ENCODE peak calls at places on chromosomes 16 and 17, in eight cellular contexts. One of them, this sample, is unnamed.

GRCh38 chr16:89324056-89325010 is 106.8 kb downstream of the ZNF778 start:
- DNase-seq in fibroblast of lung: peak; percentile 97
- DNase-seq in prostate gland: no peak
- DNase-seq in esophagus muscularis mucosa: no peak
- DNase-seq in foreskin keratinocyte: no peak
- DNase-seq in AG10803: peak; percentile 59
- DNase-seq in astrocyte of the cerebellum: peak; percentile 48
- DNase-seq in heart right ventricle: no peak
- DNase-seq in this sample: no peak

GRCh38 chr17:10156579-10157488 is 41.6 kb downstream of the GAS7 start:
- DNase-seq in fibroblast of lung: no peak
- DNase-seq in AG10803: no peak
- DNase-seq in foreskin keratinocyte: no peak
- DNase-seq in heart right ventricle: peak; percentile 20
- DNase-seq in astrocyte of the cerebellum: no peak
- DNase-seq in esophagus muscularis mucosa: peak; percentile 92
- DNase-seq in prostate gland: no peak
- DNase-seq in this sample: no peak

GRCh38 chr17:75692976-75693375 is 25.8 kb downstream of the SAP30BP start:
- DNase-seq in esophagus muscularis mucosa: no peak
- DNase-seq in fibroblast of lung: peak; percentile 32
- DNase-seq in heart right ventricle: no peak
- DNase-seq in foreskin keratinocyte: no peak
- DNase-seq in astrocyte of the cerebellum: no peak
- DNase-seq in AG10803: no peak
- DNase-seq in prostate gland: no peak
- DNase-seq in this sample: no peak

GRCh38 chr16:27273670-27274522 is 5.3 kb upstream of the NSMCE1 start:
- DNase-seq in fibroblast of lung: peak; percentile 79
- DNase-seq in prostate gland: no peak
- DNase-seq in esophagus muscularis mucosa: peak; percentile 64
- DNase-seq in heart right ventricle: no peak
- DNase-seq in astrocyte of the cerebellum: peak; percentile 68
- DNase-seq in AG10803: no peak
- DNase-seq in foreskin keratinocyte: no peak
- DNase-seq in this sample: no peak

GRCh38 chr16:27318399-27319256 is 4.9 kb downstream of the IL4R start:
- DNase-seq in astrocyte of the cerebellum: no peak
- DNase-seq in fibroblast of lung: no peak
- DNase-seq in AG10803: peak; percentile 27
- DNase-seq in prostate gland: no peak
- DNase-seq in heart right ventricle: peak; percentile 53
- DNase-seq in foreskin keratinocyte: peak; percentile 98
- DNase-seq in esophagus muscularis mucosa: no peak
- DNase-seq in this sample: no peak

GRCh38 chr16:88750854-88751253 is 34.2 kb downstream of the PIEZO1 start:
- DNase-seq in foreskin keratinocyte: no peak
- DNase-seq in fibroblast of lung: no peak
- DNase-seq in AG10803: no peak
- DNase-seq in esophagus muscularis mucosa: no peak
- DNase-seq in prostate gland: no peak
- DNase-seq in heart right ventricle: no peak
- DNase-seq in astrocyte of the cerebellum: no peak
- DNase-seq in this sample: no peak

GRCh38 chr16:57472665-57473060 is 10.2 kb downstream of the POLR2C start:
- DNase-seq in heart right ventricle: no peak
- DNase-seq in esophagus muscularis mucosa: no peak
- DNase-seq in fibroblast of lung: no peak
- DNase-seq in foreskin keratinocyte: no peak
- DNase-seq in astrocyte of the cerebellum: no peak
- DNase-seq in prostate gland: no peak
- DNase-seq in AG10803: no peak
- DNase-seq in this sample: no peak

GRCh38 chr17:14302421-14303099 is 1.7 kb downstream of the HS3ST3B1 start:
- DNase-seq in esophagus muscularis mucosa: peak; percentile 95
- DNase-seq in foreskin keratinocyte: peak; percentile 64
- DNase-seq in AG10803: peak; percentile 86
- DNase-seq in heart right ventricle: peak; percentile 89
- DNase-seq in fibroblast of lung: peak; percentile 77
- DNase-seq in prostate gland: peak; percentile 75
- DNase-seq in astrocyte of the cerebellum: peak; percentile 49
- DNase-seq in this sample: peak; percentile 86

GRCh38 chr17:45867702-45868101 is 23.0 kb downstream of the SPPL2C start:
- DNase-seq in astrocyte of the cerebellum: no peak
- DNase-seq in heart right ventricle: no peak
- DNase-seq in esophagus muscularis mucosa: no peak
- DNase-seq in prostate gland: no peak
- DNase-seq in fibroblast of lung: no peak
- DNase-seq in AG10803: no peak
- DNase-seq in foreskin keratinocyte: no peak
- DNase-seq in this sample: no peak

GRCh38 chr17:76063880-76064546 is 8.3 kb downstream of the SRP68 start:
- DNase-seq in fibroblast of lung: no peak
- DNase-seq in AG10803: no peak
- DNase-seq in astrocyte of the cerebellum: no peak
- DNase-seq in prostate gland: no peak
- DNase-seq in heart right ventricle: no peak
- DNase-seq in foreskin keratinocyte: no peak
- DNase-seq in esophagus muscularis mucosa: no peak
- DNase-seq in this sample: no peak

GRCh38 chr16:81239722-81240121 is 1.2 kb downstream of the BCO1 start:
- DNase-seq in prostate gland: no peak
- DNase-seq in astrocyte of the cerebellum: no peak
- DNase-seq in fibroblast of lung: no peak
- DNase-seq in esophagus muscularis mucosa: no peak
- DNase-seq in heart right ventricle: no peak
- DNase-seq in foreskin keratinocyte: no peak
- DNase-seq in AG10803: no peak
- DNase-seq in this sample: no peak

GRCh38 chr17:81440511-81441244 is 45.4 kb downstream of the BAHCC1 start:
- DNase-seq in prostate gland: no peak
- DNase-seq in heart right ventricle: no peak
- DNase-seq in esophagus muscularis mucosa: no peak
- DNase-seq in fibroblast of lung: no peak
- DNase-seq in foreskin keratinocyte: no peak
- DNase-seq in astrocyte of the cerebellum: no peak
- DNase-seq in AG10803: no peak
- DNase-seq in this sample: peak; percentile 68

GRCh38 chr16:74034862-74035261 is 261.8 kb upstream of the PSMD7 start:
- DNase-seq in heart right ventricle: no peak
- DNase-seq in esophagus muscularis mucosa: no peak
- DNase-seq in astrocyte of the cerebellum: no peak
- DNase-seq in fibroblast of lung: peak; percentile 1
- DNase-seq in foreskin keratinocyte: no peak
- DNase-seq in prostate gland: no peak
- DNase-seq in AG10803: peak; percentile 26
- DNase-seq in this sample: no peak

GRCh38 chr16:15879255-15879804 is 9.1 kb downstream of the CEP20 start:
- DNase-seq in foreskin keratinocyte: peak; percentile 82
- DNase-seq in fibroblast of lung: peak; percentile 91
- DNase-seq in esophagus muscularis mucosa: no peak
- DNase-seq in heart right ventricle: no peak
- DNase-seq in prostate gland: no peak
- DNase-seq in AG10803: peak; percentile 96
- DNase-seq in astrocyte of the cerebellum: peak; percentile 70
- DNase-seq in this sample: no peak

GRCh38 chr16:49454426-49455180 is 81.0 kb downstream of the C16orf78 start:
- DNase-seq in esophagus muscularis mucosa: no peak
- DNase-seq in AG10803: no peak
- DNase-seq in prostate gland: no peak
- DNase-seq in fibroblast of lung: no peak
- DNase-seq in astrocyte of the cerebellum: no peak
- DNase-seq in heart right ventricle: no peak
- DNase-seq in foreskin keratinocyte: no peak
- DNase-seq in this sample: no peak

GRCh38 chr16:87465306-87465705 is 27.5 kb downstream of the ZCCHC14 start:
- DNase-seq in foreskin keratinocyte: peak; percentile 70
- DNase-seq in prostate gland: peak; percentile 69
- DNase-seq in AG10803: peak; percentile 90
- DNase-seq in fibroblast of lung: peak; percentile 89
- DNase-seq in heart right ventricle: peak; percentile 63
- DNase-seq in astrocyte of the cerebellum: peak; percentile 65
- DNase-seq in esophagus muscularis mucosa: peak; percentile 96
- DNase-seq in this sample: no peak

GRCh38 chr17:29930399-29931010 is 477 bp upstream of the SSH2 start:
- DNase-seq in AG10803: no peak
- DNase-seq in esophagus muscularis mucosa: no peak
- DNase-seq in fibroblast of lung: no peak
- DNase-seq in prostate gland: peak; percentile 4
- DNase-seq in foreskin keratinocyte: peak; percentile 63
- DNase-seq in heart right ventricle: no peak
- DNase-seq in astrocyte of the cerebellum: no peak
- DNase-seq in this sample: no peak

GRCh38 chr17:41511716-41512115 is 6.3 kb upstream of the KRT13 start:
- DNase-seq in heart right ventricle: no peak
- DNase-seq in prostate gland: no peak
- DNase-seq in fibroblast of lung: no peak
- DNase-seq in esophagus muscularis mucosa: no peak
- DNase-seq in foreskin keratinocyte: no peak
- DNase-seq in AG10803: no peak
- DNase-seq in astrocyte of the cerebellum: no peak
- DNase-seq in this sample: no peak

GRCh38 chr16:53224932-53225533 is 170.2 kb downstream of the CHD9 start:
- DNase-seq in prostate gland: no peak
- DNase-seq in fibroblast of lung: peak; percentile 41
- DNase-seq in heart right ventricle: no peak
- DNase-seq in AG10803: peak; percentile 51
- DNase-seq in foreskin keratinocyte: no peak
- DNase-seq in astrocyte of the cerebellum: no peak
- DNase-seq in esophagus muscularis mucosa: no peak
- DNase-seq in this sample: no peak

GRCh38 chr16:87180069-87180468 is 137.1 kb downstream of the C16orf95 start:
- DNase-seq in prostate gland: no peak
- DNase-seq in esophagus muscularis mucosa: no peak
- DNase-seq in foreskin keratinocyte: no peak
- DNase-seq in heart right ventricle: no peak
- DNase-seq in astrocyte of the cerebellum: no peak
- DNase-seq in AG10803: no peak
- DNase-seq in fibroblast of lung: peak; percentile 20
- DNase-seq in this sample: no peak

GRCh38 chr16:65667013-65667578 is 545.2 kb upstream of the CDH11 start:
- DNase-seq in heart right ventricle: no peak
- DNase-seq in esophagus muscularis mucosa: no peak
- DNase-seq in fibroblast of lung: peak; percentile 52
- DNase-seq in prostate gland: no peak
- DNase-seq in foreskin keratinocyte: peak; percentile 34
- DNase-seq in AG10803: peak; percentile 61
- DNase-seq in astrocyte of the cerebellum: peak; percentile 39
- DNase-seq in this sample: no peak

GRCh38 chr16:47732806-47733150 is 271.6 kb downstream of the PHKB start:
- DNase-seq in heart right ventricle: no peak
- DNase-seq in foreskin keratinocyte: peak; percentile 95
- DNase-seq in esophagus muscularis mucosa: peak; percentile 37
- DNase-seq in AG10803: peak; percentile 90
- DNase-seq in astrocyte of the cerebellum: peak; percentile 88
- DNase-seq in prostate gland: no peak
- DNase-seq in fibroblast of lung: peak; percentile 98
- DNase-seq in this sample: no peak

GRCh38 chr17:7523033-7523432 is 25.8 kb upstream of the TNFSF12 start:
- DNase-seq in prostate gland: no peak
- DNase-seq in astrocyte of the cerebellum: no peak
- DNase-seq in fibroblast of lung: no peak
- DNase-seq in foreskin keratinocyte: no peak
- DNase-seq in esophagus muscularis mucosa: no peak
- DNase-seq in AG10803: no peak
- DNase-seq in heart right ventricle: no peak
- DNase-seq in this sample: no peak
- TF ChIP-seq CTCF in prostate gland: peak; percentile 22
- TF ChIP-seq CTCF in astrocyte of the cerebellum: peak; percentile 14
- TF ChIP-seq CTCF in fibroblast of lung: peak; percentile 14
- TF ChIP-seq CTCF in foreskin keratinocyte: peak; percentile 43
- TF ChIP-seq CTCF in esophagus muscularis mucosa: peak; percentile 54
- TF ChIP-seq CTCF in AG10803: peak; percentile 42
- TF ChIP-seq CTCF in heart right ventricle: peak; percentile 59
- TF ChIP-seq CTCF in this sample: peak; percentile 40

DNA sequence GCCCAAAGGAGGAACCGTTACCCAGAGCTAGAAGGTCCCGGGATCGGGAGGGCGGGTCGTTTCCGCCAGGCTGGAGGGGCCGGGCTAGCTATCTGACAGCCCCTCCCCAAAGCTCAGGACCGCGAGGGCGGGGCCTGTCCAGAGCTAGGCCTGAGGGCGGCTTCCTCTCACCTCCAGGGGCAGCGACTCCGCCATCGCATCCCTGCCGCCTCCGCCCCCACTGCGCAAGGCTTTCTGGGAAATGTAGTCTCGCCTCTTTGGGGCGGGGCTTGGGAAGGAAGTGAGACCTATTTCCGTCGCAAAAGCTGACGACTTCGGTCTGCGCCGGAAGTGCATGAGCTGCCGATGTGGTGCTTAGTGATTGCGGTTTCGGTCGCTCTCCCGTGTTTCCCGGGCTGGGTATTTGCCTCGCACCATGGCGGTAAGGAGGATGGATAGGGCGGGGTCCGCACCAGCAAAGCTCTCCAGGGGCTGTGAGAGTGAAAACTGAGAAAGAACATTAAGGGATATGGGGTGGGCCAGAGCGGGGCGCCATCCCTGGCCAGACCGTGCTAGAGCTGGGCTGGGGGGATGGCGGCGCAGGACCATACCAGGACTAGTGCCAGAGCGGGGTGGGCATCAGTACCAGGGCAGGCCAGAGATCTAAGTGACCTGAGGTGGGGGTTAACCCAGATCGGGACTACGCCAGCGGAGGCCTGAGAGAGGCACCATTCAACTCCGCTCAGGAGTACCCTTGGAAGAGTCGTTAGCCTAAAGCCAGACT is at the start of gene TMEM208:
- DNase-seq in AG10803: peak; percentile 98
- DNase-seq in esophagus muscularis mucosa: peak; percentile 99
- DNase-seq in fibroblast of lung: peak; percentile 98
- DNase-seq in foreskin keratinocyte: peak; percentile 94
- DNase-seq in heart right ventricle: peak; percentile 97
- DNase-seq in astrocyte of the cerebellum: peak; percentile 96
- DNase-seq in prostate gland: peak; percentile 95
- DNase-seq in this sample: peak; percentile 98
- TF ChIP-seq CTCF in AG10803: peak; percentile 25
- TF ChIP-seq CTCF in esophagus muscularis mucosa: no peak
- TF ChIP-seq CTCF in fibroblast of lung: no peak
- TF ChIP-seq CTCF in foreskin keratinocyte: peak; percentile 38
- TF ChIP-seq CTCF in heart right ventricle: no peak
- TF ChIP-seq CTCF in astrocyte of the cerebellum: peak; percentile 5
- TF ChIP-seq CTCF in prostate gland: peak; percentile 14
- TF ChIP-seq CTCF in this sample: peak; percentile 24

GRCh38 chr16:13811834-13812233 is 108.1 kb upstream of the ERCC4 start:
- DNase-seq in fibroblast of lung: no peak
- DNase-seq in esophagus muscularis mucosa: no peak
- DNase-seq in foreskin keratinocyte: no peak
- DNase-seq in AG10803: no peak
- DNase-seq in heart right ventricle: no peak
- DNase-seq in prostate gland: no peak
- DNase-seq in astrocyte of the cerebellum: no peak
- DNase-seq in this sample: no peak
- TF ChIP-seq CTCF in fibroblast of lung: no peak
- TF ChIP-seq CTCF in esophagus muscularis mucosa: no peak
- TF ChIP-seq CTCF in foreskin keratinocyte: no peak
- TF ChIP-seq CTCF in AG10803: no peak
- TF ChIP-seq CTCF in heart right ventricle: no peak
- TF ChIP-seq CTCF in prostate gland: no peak
- TF ChIP-seq CTCF in astrocyte of the cerebellum: no peak
- TF ChIP-seq CTCF in this sample: no peak

DNA sequence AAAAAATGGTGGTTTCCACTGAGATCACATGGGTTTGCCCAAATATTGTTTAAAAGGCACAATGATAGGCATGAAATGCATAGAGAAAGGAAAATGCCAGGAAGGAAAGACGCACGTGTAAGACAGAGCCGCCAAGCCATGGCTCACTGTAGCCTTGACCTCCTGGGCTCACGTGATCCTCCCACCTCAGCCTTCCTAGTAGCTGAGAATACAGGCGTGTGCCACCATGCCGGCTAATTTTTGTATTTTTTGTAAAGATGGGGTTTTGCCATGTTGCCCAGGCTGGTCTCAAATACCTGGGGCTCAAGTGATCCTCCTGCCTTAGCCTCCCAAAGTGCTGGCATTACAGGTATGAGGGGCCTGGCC is 4.0 kb downstream of the BHLHA9 start:
- DNase-seq in fibroblast of lung: no peak
- DNase-seq in prostate gland: no peak
- DNase-seq in heart right ventricle: no peak
- DNase-seq in esophagus muscularis mucosa: no peak
- DNase-seq in foreskin keratinocyte: no peak
- DNase-seq in astrocyte of the cerebellum: no peak
- DNase-seq in AG10803: no peak
- DNase-seq in this sample: no peak
- TF ChIP-seq CTCF in fibroblast of lung: no peak
- TF ChIP-seq CTCF in prostate gland: no peak
- TF ChIP-seq CTCF in heart right ventricle: no peak
- TF ChIP-seq CTCF in esophagus muscularis mucosa: no peak
- TF ChIP-seq CTCF in foreskin keratinocyte: no peak
- TF ChIP-seq CTCF in astrocyte of the cerebellum: no peak
- TF ChIP-seq CTCF in AG10803: no peak
- TF ChIP-seq CTCF in this sample: no peak